ENCODE peak calls at places on chromosomes 1 and 21, in five cellular contexts. K is H1, M is tibial artery, P is spleen, O is K562. D is an unnamed sample.

GRCh38 chr1:224669400-224669799 is 53.3 kb downstream of the CNIH3 start:
- DNase-seq in O (no peak), P (no peak), K (no peak), M (no peak), D (no peak)

GRCh38 chr1:161046574-161047167 is 894 bp upstream of the USF1 start:
- DNase-seq in O (no peak), P (no peak), K (no peak), M (no peak), D (peak; percentile 11)

GRCh38 chr1:172117800-172118199 is 276.5 kb downstream of the DNM3 start:
- DNase-seq in K (no peak), M (no peak), P (no peak), O (no peak), D (peak; percentile 42)

GRCh38 chr1:246775531-246776385 is 51.5 kb downstream of the SCCPDH start:
- DNase-seq in K (no peak), O (no peak), P (no peak), M (no peak), D (no peak)

GRCh38 chr1:33327587-33328325 is 6.9 kb upstream of the A3GALT2 start:
- DNase-seq in M (peak; percentile 83), P (peak; percentile 79), O (no peak), K (no peak), D (peak; percentile 99)

GRCh38 chr1:112060266-112060665 is 70.8 kb upstream of the KCND3 start:
- DNase-seq in K (no peak), O (no peak), M (no peak), P (no peak), D (no peak)

GRCh38 chr1:214439352-214440119 is 111.9 kb downstream of the PTPN14 start:
- DNase-seq in K (no peak), M (no peak), P (no peak), O (peak; percentile 9), D (peak; percentile 54)

GRCh38 chr1:62728963-62729362 is 40.8 kb upstream of the DOCK7 start:
- DNase-seq in K (no peak), P (no peak), M (no peak), O (no peak), D (no peak)

GRCh38 chr1:152145789-152146188 is 13.2 kb downstream of the RPTN start:
- DNase-seq in M (no peak), K (no peak), O (no peak), P (no peak), D (no peak)

GRCh38 chr21:28541371-28542112 is 451.1 kb downstream of the LTN1 start:
- DNase-seq in M (no peak), O (no peak), P (no peak), K (no peak), D (no peak)

GRCh38 chr1:26361605-26362122 is 7.7 kb upstream of the CRYBG2 start:
- DNase-seq in K (no peak), O (no peak), P (no peak), M (no peak), D (no peak)

GRCh38 chr1:233261615-233262168 is 33.8 kb downstream of the PCNX2 start:
- DNase-seq in M (no peak), O (no peak), K (no peak), P (no peak), D (no peak)

GRCh38 chr1:156750932-156751723 is at the start of gene HDGF:
- DNase-seq in P (peak; percentile 92), O (peak; percentile 59), M (peak; percentile 83), K (no peak), D (no peak)

GRCh38 chr1:78045850-78046778 is at the start of gene GIPC2:
- DNase-seq in P (peak; percentile 80), K (no peak), O (no peak), M (peak; percentile 65), D (peak; percentile 39)

GRCh38 chr1:205523891-205524793 is 19.7 kb downstream of the CDK18 start:
- DNase-seq in K (peak; percentile 63), P (peak; percentile 88), O (peak; percentile 85), M (peak; percentile 86), D (peak; percentile 79)

GRCh38 chr1:18400347-18401102 is 80.2 kb upstream of the KLHDC7A start:
- DNase-seq in K (no peak), P (no peak), O (peak; percentile 23), M (no peak), D (no peak)

GRCh38 chr1:68085752-68086151 is 35.3 kb upstream of the DIRAS3 start:
- DNase-seq in K (no peak), M (no peak), O (no peak), P (no peak), D (no peak)

GRCh38 chr1:156214024-156214748 is 1.4 kb downstream of the PMF1 start:
- DNase-seq in P (no peak), K (no peak), O (peak; percentile 61), M (no peak), D (peak; percentile 13)

GRCh38 chr1:76170522-76170921 is 96.0 kb downstream of the ST6GALNAC3 start:
- DNase-seq in P (no peak), O (no peak), M (no peak), K (no peak), D (no peak)

GRCh38 chr1:18773753-18774152 is 85.7 kb downstream of the TAS1R2 start:
- DNase-seq in K (no peak), O (no peak), P (no peak), M (no peak), D (no peak)

GRCh38 chr1:229855999-229856650 is 210.9 kb upstream of the GALNT2 start:
- DNase-seq in M (no peak), O (no peak), P (peak; percentile 89), K (no peak), D (no peak)

GRCh38 chr1:24084050-24084449 is 27.9 kb downstream of the MYOM3 start:
- DNase-seq in M (no peak), P (no peak), K (no peak), O (no peak), D (no peak)

GRCh38 chr1:119228318-119228717 is 87.9 kb upstream of the WARS2 start:
- DNase-seq in P (no peak), O (no peak), K (no peak), M (no peak), D (no peak)

GRCh38 chr1:115440733-115441132 is 102.7 kb upstream of the NGF start:
- DNase-seq in M (no peak), P (no peak), K (no peak), O (no peak), D (no peak)

GRCh38 chr1:58649555-58649954 is 50.3 kb downstream of the MYSM1 start:
- DNase-seq in M (no peak), K (no peak), P (no peak), O (peak; percentile 8), D (peak; percentile 10)

GRCh38 chr1:21341517-21342078 is 51.3 kb upstream of the ECE1 start:
- DNase-seq in M (peak; percentile 76), O (no peak), K (no peak), P (no peak), D (no peak)

GRCh38 chr1:29167904-29168303 is 13.8 kb downstream of the SRSF4 start:
- DNase-seq in P (no peak), K (no peak), M (no peak), O (no peak), D (no peak)

GRCh38 chr1:29166291-29166878 is 15.3 kb downstream of the SRSF4 start:
- DNase-seq in M (no peak), P (no peak), O (no peak), K (no peak), D (no peak)

GRCh38 chr1:29161977-29162376 is 19.7 kb downstream of the SRSF4 start:
- DNase-seq in P (no peak), M (no peak), O (no peak), K (no peak), D (no peak)

GRCh38 chr1:29162476-29163138 is 19.1 kb downstream of the SRSF4 start:
- DNase-seq in K (no peak), M (no peak), P (no peak), O (no peak), D (no peak)

GRCh38 chr1:29164588-29164987 is 17.1 kb downstream of the SRSF4 start:
- DNase-seq in K (no peak), M (no peak), P (no peak), O (no peak), D (no peak)
- H3K4me3 ChIP-seq in K (peak overlapping the region; percentile 43), M (no peak overlapping the region), P (no peak overlapping the region), O (no peak overlapping the region), D (no peak overlapping the region)

GRCh38 chr1:110176299-110176956 is 26.1 kb downstream of the SLC6A17 start:
- DNase-seq in O (no peak), P (no peak), K (no peak), M (peak; percentile 75), D (no peak)

GRCh38 chr1:110172001-110172400 is 21.7 kb downstream of the SLC6A17 start:
- DNase-seq in P (no peak), K (no peak), O (no peak), M (no peak), D (no peak)

GRCh38 chr1:110171134-110171733 is 20.9 kb downstream of the SLC6A17 start:
- DNase-seq in M (no peak), K (no peak), P (no peak), O (no peak), D (no peak)

GRCh38 chr1:110174961-110175360 is 24.7 kb downstream of the SLC6A17 start:
- DNase-seq in P (no peak), M (no peak), K (no peak), O (no peak), D (no peak)

DNA sequence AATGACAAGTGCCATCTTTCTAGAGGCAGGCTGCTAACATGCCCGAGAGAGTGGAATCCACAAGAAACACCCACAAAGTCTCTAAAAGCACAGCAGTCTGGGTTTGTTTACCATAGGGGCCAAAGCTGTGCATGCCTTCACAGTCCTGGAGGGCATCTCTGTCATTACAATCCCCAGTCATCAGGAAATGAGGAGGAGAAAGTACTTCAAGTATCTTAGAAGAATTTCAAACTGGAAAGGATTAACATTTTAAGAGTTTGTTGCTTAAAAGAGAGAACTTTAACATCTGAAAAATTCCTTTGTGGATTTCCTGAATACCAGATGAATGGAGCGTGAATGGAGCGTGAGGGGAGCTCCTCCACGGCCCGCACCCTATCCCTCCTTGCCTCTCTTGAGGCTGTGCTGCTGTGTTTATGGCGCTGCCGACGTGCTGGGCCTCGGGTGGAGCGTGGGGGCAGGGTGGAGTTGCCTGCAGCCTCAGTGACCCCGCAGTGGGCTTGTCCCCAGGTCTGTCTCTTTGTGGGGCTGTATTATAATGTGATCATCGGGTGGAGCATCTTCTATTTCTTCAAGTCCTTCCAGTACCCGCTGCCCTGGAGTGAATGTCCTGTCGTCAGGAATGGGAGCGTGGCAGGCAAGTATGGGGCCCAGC is 23.3 kb downstream of the SLC6A17 start:
- DNase-seq in P (no peak), M (no peak), O (no peak), K (no peak), D (no peak)
- TF ChIP-seq CTCF in P (no peak), M (no peak), O (no peak), K (no peak), D (no peak)

DNA sequence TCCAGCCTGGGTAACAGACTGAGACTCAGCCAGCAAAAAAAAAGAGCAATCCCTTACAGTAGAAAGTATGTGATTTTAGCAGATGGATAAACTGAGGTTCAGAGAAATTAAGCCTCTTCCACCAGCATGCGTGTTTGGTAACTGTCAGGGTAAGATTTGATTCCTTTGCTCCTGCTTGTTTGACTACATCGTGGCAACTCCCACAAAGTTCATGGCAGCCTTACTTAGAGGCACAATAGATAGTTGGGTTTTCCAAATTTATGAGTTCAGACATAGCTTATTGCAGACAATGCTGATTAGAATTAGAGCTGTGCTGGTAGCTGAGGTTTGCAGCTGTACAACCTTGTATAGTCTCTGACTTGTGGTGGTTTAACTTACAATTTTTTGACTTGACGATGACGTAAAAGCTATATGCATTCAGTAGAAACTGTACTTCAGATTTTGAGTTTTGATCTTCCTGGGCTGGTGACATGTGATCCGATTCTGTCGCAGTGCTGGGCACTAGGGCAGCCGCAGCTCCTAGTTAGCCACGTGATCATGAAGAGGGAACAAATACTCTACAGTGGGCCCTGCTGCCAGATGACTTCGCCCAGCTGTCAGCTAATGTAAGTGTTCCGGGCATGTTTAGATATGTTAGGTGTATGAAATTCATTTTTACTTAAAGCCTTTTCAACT is 167.8 kb downstream of the DHRS3 start:
- DNase-seq in P (no peak), K (no peak), O (no peak), M (no peak), D (no peak)
- H3K4me3 ChIP-seq in P (no peak overlapping the region), K (no peak overlapping the region), O (no peak overlapping the region), M (no peak overlapping the region), D (no peak overlapping the region)

GRCh38 chr1:52996653-52997052 is 65.4 kb upstream of the PODN start:
- DNase-seq in P (no peak), K (no peak), M (no peak), O (no peak), D (no peak)
- TF ChIP-seq CTCF in P (no peak), K (no peak), M (no peak), O (no peak), D (no peak)